ENCODE peak calls at places on chromosomes 2 and 18, in four cellular contexts. X is IMR-90, V is H9, W is H1. T is an unnamed sample.
A peak's percentile ranks its signal among the peaks of the same experiment; 100 is the strongest.

GRCh38 chr2:31107588-31108300 is 30.5 kb downstream of the GALNT14 start:
- DNase-seq in V (no peak), W (no peak), X (no peak), T (peak; percentile 57)

GRCh38 chr2:20231632-20232031 is 6.7 kb upstream of the SDC1 start:
- DNase-seq in W (peak; percentile 68), V (peak; percentile 84), X (peak; percentile 76), T (peak; percentile 89)

GRCh38 chr2:11631462-11631861 is 38.5 kb downstream of the NTSR2 start:
- DNase-seq in V (no peak), W (no peak), X (no peak), T (no peak)

GRCh38 chr2:171688129-171688465 is 828 bp downstream of the DYNC1I2 start:
- DNase-seq in W (no peak), X (peak; percentile 37), V (no peak), T (no peak)

GRCh38 chr18:907171-907879 is 2.7 kb downstream of the ADCYAP1 start:
- DNase-seq in X (no peak), W (no peak), V (peak; percentile 49), T (peak; percentile 43)

GRCh38 chr2:217737127-217737526 is 265.7 kb downstream of the TNS1 start:
- DNase-seq in V (no peak), X (no peak), W (no peak), T (no peak)

GRCh38 chr2:101883860-101884259 is 107.9 kb upstream of the IL1R2 start:
- DNase-seq in W (no peak), X (peak; percentile 59), V (no peak), T (peak; percentile 45)

GRCh38 chr2:39737661-39738060 is 41.4 kb downstream of the THUMPD2 start:
- DNase-seq in X (peak; percentile 93), W (peak; percentile 29), V (peak; percentile 59), T (peak; percentile 60)

GRCh38 chr2:104734937-104735586 is 118.9 kb upstream of the POU3F3 start:
- DNase-seq in X (no peak), W (no peak), V (no peak), T (no peak)

GRCh38 chr2:113324684-113325160 is 46.0 kb upstream of the PAX8 start:
- DNase-seq in X (peak; percentile 48), V (peak; percentile 78), W (peak; percentile 15), T (peak; percentile 75)

GRCh38 chr2:182208421-182208820 is 218.4 kb downstream of the PDE1A start:
- DNase-seq in X (no peak), W (no peak), V (no peak), T (no peak)

GRCh38 chr2:27717070-27717453 is 53.4 kb downstream of the SLC4A1AP start:
- DNase-seq in X (peak; percentile 42), V (no peak), W (no peak), T (no peak)

GRCh38 chr2:200507179-200507578 is 2.7 kb downstream of the KCTD18 start:
- DNase-seq in W (no peak), X (no peak), V (no peak), T (no peak)
- H3K56ac ChIP-seq in W (no peak overlapping the region), X (no peak overlapping the region), V (no peak overlapping the region), T (no peak overlapping the region)

GRCh38 chr2:222939979-222940378 is 79.1 kb downstream of the ACSL3 start:
- DNase-seq in V (no peak), W (no peak), X (no peak), T (no peak)
- H3K56ac ChIP-seq in V (no peak overlapping the region), W (no peak overlapping the region), X (no peak overlapping the region), T (no peak overlapping the region)

GRCh38 chr2:172927381-172928357 is 148.0 kb upstream of the MAP3K20 start:
- DNase-seq in V (no peak), W (no peak), X (peak; percentile 88), T (no peak)
- H3K56ac ChIP-seq in V (no peak overlapping the region), W (no peak overlapping the region), X (no peak overlapping the region), T (no peak overlapping the region)

DNA sequence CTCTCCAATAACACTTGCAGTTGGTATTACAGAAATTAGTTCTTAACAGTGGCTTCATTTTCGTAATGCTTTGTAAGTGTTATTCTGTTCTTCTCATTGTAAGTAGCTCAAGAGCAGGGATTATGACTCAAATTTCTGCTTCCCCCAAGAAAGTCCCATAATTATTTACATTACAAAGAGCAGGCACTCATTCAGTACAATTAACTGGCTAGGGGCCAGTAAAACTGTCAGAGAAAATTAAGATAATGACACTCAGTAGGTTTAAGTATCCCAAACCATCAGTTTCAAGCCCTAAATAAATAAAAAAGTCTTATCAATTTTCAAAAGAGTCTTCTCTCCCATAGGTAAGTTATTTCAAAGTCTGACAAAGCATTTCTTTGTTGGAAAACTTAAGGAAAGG is 137.0 kb downstream of the ARHGAP28 start:
- DNase-seq in W (no peak), V (no peak), X (no peak), T (no peak)
- H3K56ac ChIP-seq in W (no peak overlapping the region), V (no peak overlapping the region), X (no peak overlapping the region), T (no peak overlapping the region)

GRCh38 chr2:8520791-8521344 is 161.0 kb upstream of the ID2 start:
- DNase-seq in W (no peak), X (no peak), V (no peak), T (no peak)
- H3K56ac ChIP-seq in W (no peak overlapping the region), X (no peak overlapping the region), V (no peak overlapping the region), T (no peak overlapping the region)

T was measured in mesendoderm.